ENCODE peak calls at places on chromosomes 1 and 21, in five cellular contexts. One of them, this sample, is unnamed.

GRCh38 chr1:202159534-202160371 is 649 bp downstream of the PTPN7 start:
- DNase-seq in endothelial cell: no peak
- DNase-seq in IMR-90: no peak
- DNase-seq in upper lobe of right lung: no peak
- DNase-seq in cardiac fibroblast: no peak
- DNase-seq in this sample: no peak

GRCh38 chr1:64675718-64676345 is 69.0 kb upstream of the RAVER2 start:
- DNase-seq in upper lobe of right lung: no peak
- DNase-seq in cardiac fibroblast: peak; percentile 56
- DNase-seq in IMR-90: peak; percentile 37
- DNase-seq in endothelial cell: no peak
- DNase-seq in this sample: no peak

GRCh38 chr1:2203671-2204383 is 9.3 kb upstream of the FAAP20 start:
- DNase-seq in cardiac fibroblast: no peak
- DNase-seq in endothelial cell: no peak
- DNase-seq in upper lobe of right lung: peak; percentile 74
- DNase-seq in IMR-90: no peak
- DNase-seq in this sample: peak; percentile 71

GRCh38 chr1:183872406-183872805 is 67.5 kb downstream of the RGL1 start:
- DNase-seq in IMR-90: peak; percentile 79
- DNase-seq in cardiac fibroblast: peak; percentile 57
- DNase-seq in upper lobe of right lung: no peak
- DNase-seq in endothelial cell: no peak
- DNase-seq in this sample: no peak

GRCh38 chr1:220370041-220370700 is 97.9 kb upstream of the RAB3GAP2 start:
- DNase-seq in cardiac fibroblast: peak; percentile 22
- DNase-seq in IMR-90: peak; percentile 70
- DNase-seq in endothelial cell: no peak
- DNase-seq in upper lobe of right lung: no peak
- DNase-seq in this sample: no peak

GRCh38 chr1:29180497-29181412 is 945 bp downstream of the SRSF4 start:
- DNase-seq in cardiac fibroblast: no peak
- DNase-seq in IMR-90: no peak
- DNase-seq in upper lobe of right lung: no peak
- DNase-seq in endothelial cell: no peak
- DNase-seq in this sample: no peak

GRCh38 chr1:60222492-60223369 is 149.2 kb upstream of the C1orf87 start:
- DNase-seq in endothelial cell: no peak
- DNase-seq in cardiac fibroblast: no peak
- DNase-seq in IMR-90: no peak
- DNase-seq in upper lobe of right lung: no peak
- DNase-seq in this sample: no peak

GRCh38 chr1:21175670-21176581 is 771 bp downstream of the EIF4G3 start:
- DNase-seq in upper lobe of right lung: peak; percentile 75
- DNase-seq in endothelial cell: peak; percentile 43
- DNase-seq in IMR-90: no peak
- DNase-seq in cardiac fibroblast: peak; percentile 34
- DNase-seq in this sample: no peak

GRCh38 chr1:155463865-155464264 is 98.7 kb downstream of the ASH1L start:
- DNase-seq in IMR-90: peak; percentile 91
- DNase-seq in upper lobe of right lung: no peak
- DNase-seq in endothelial cell: no peak
- DNase-seq in cardiac fibroblast: peak; percentile 86
- DNase-seq in this sample: no peak

GRCh38 chr1:11052839-11053757 is 6.1 kb upstream of the MASP2 start:
- DNase-seq in cardiac fibroblast: no peak
- DNase-seq in endothelial cell: no peak
- DNase-seq in upper lobe of right lung: no peak
- DNase-seq in IMR-90: no peak
- DNase-seq in this sample: no peak

GRCh38 chr1:155899683-155900082 is 11.5 kb downstream of the RIT1 start:
- DNase-seq in IMR-90: no peak
- DNase-seq in endothelial cell: no peak
- DNase-seq in upper lobe of right lung: no peak
- DNase-seq in cardiac fibroblast: no peak
- DNase-seq in this sample: no peak

GRCh38 chr1:177983087-177983823 is 13.4 kb upstream of the SEC16B start:
- DNase-seq in cardiac fibroblast: no peak
- DNase-seq in IMR-90: peak; percentile 10
- DNase-seq in upper lobe of right lung: no peak
- DNase-seq in endothelial cell: no peak
- DNase-seq in this sample: no peak

GRCh38 chr1:151579436-151580225 is 32.2 kb upstream of the SNX27 start:
- DNase-seq in upper lobe of right lung: no peak
- DNase-seq in IMR-90: peak; percentile 82
- DNase-seq in cardiac fibroblast: peak; percentile 16
- DNase-seq in endothelial cell: no peak
- DNase-seq in this sample: no peak

GRCh38 chr1:162822391-162823200 is 32.1 kb downstream of the HSD17B7 start:
- DNase-seq in upper lobe of right lung: no peak
- DNase-seq in IMR-90: no peak
- DNase-seq in cardiac fibroblast: peak; percentile 6
- DNase-seq in endothelial cell: peak; percentile 19
- DNase-seq in this sample: no peak

GRCh38 chr21:14895792-14896191 is 169.0 kb downstream of the NRIP1 start:
- DNase-seq in IMR-90: no peak
- DNase-seq in endothelial cell: no peak
- DNase-seq in upper lobe of right lung: no peak
- DNase-seq in cardiac fibroblast: no peak
- DNase-seq in this sample: no peak

GRCh38 chr1:66294692-66295384 is 239.1 kb upstream of the SGIP1 start:
- DNase-seq in upper lobe of right lung: no peak
- DNase-seq in IMR-90: peak; percentile 70
- DNase-seq in endothelial cell: no peak
- DNase-seq in cardiac fibroblast: peak; percentile 64
- DNase-seq in this sample: no peak

GRCh38 chr1:221264848-221265247 is 385.6 kb downstream of the HLX start:
- DNase-seq in IMR-90: no peak
- DNase-seq in endothelial cell: no peak
- DNase-seq in upper lobe of right lung: no peak
- DNase-seq in cardiac fibroblast: no peak
- DNase-seq in this sample: no peak

GRCh38 chr1:116390195-116390594 is 17.2 kb downstream of the ATP1A1 start:
- DNase-seq in upper lobe of right lung: no peak
- DNase-seq in cardiac fibroblast: no peak
- DNase-seq in endothelial cell: no peak
- DNase-seq in IMR-90: no peak
- DNase-seq in this sample: no peak

GRCh38 chr21:32641715-32642698 is 29.8 kb upstream of the CFAP298 start:
- DNase-seq in IMR-90: no peak
- DNase-seq in endothelial cell: no peak
- DNase-seq in upper lobe of right lung: no peak
- DNase-seq in cardiac fibroblast: no peak
- DNase-seq in this sample: no peak

GRCh38 chr1:165449121-165449520 is 4.2 kb upstream of the RXRG start:
- DNase-seq in upper lobe of right lung: no peak
- DNase-seq in endothelial cell: no peak
- DNase-seq in cardiac fibroblast: no peak
- DNase-seq in IMR-90: no peak
- DNase-seq in this sample: no peak

GRCh38 chr1:204157942-204158341 is 6.1 kb upstream of the ETNK2 start:
- DNase-seq in cardiac fibroblast: no peak
- DNase-seq in IMR-90: no peak
- DNase-seq in upper lobe of right lung: no peak
- DNase-seq in endothelial cell: no peak
- DNase-seq in this sample: no peak

GRCh38 chr1:206419250-206419649 is 51.0 kb upstream of the IKBKE start:
- DNase-seq in cardiac fibroblast: no peak
- DNase-seq in upper lobe of right lung: no peak
- DNase-seq in IMR-90: no peak
- DNase-seq in endothelial cell: no peak
- DNase-seq in this sample: no peak

GRCh38 chr1:183043872-183044859 is 20.9 kb downstream of the LAMC1 start:
- DNase-seq in IMR-90: peak; percentile 94
- DNase-seq in endothelial cell: no peak
- DNase-seq in cardiac fibroblast: no peak
- DNase-seq in upper lobe of right lung: no peak
- DNase-seq in this sample: no peak

GRCh38 chr1:234114648-234115307 is 210.3 kb downstream of the SLC35F3 start:
- DNase-seq in IMR-90: peak; percentile 59
- DNase-seq in upper lobe of right lung: no peak
- DNase-seq in cardiac fibroblast: peak; percentile 72
- DNase-seq in endothelial cell: peak; percentile 51
- DNase-seq in this sample: no peak

GRCh38 chr1:234107416-234108021 is 203.0 kb downstream of the SLC35F3 start:
- DNase-seq in endothelial cell: no peak
- DNase-seq in upper lobe of right lung: no peak
- DNase-seq in cardiac fibroblast: no peak
- DNase-seq in IMR-90: no peak
- DNase-seq in this sample: no peak

GRCh38 chr1:234108921-234109320 is 204.4 kb downstream of the SLC35F3 start:
- DNase-seq in cardiac fibroblast: no peak
- DNase-seq in endothelial cell: no peak
- DNase-seq in IMR-90: peak; percentile 46
- DNase-seq in upper lobe of right lung: no peak
- DNase-seq in this sample: no peak

GRCh38 chr1:234109840-234110239 is 205.4 kb downstream of the SLC35F3 start:
- DNase-seq in endothelial cell: no peak
- DNase-seq in IMR-90: no peak
- DNase-seq in upper lobe of right lung: no peak
- DNase-seq in cardiac fibroblast: no peak
- DNase-seq in this sample: no peak

GRCh38 chr1:234111458-234112142 is 207.1 kb downstream of the SLC35F3 start:
- DNase-seq in cardiac fibroblast: peak; percentile 14
- DNase-seq in IMR-90: peak; percentile 15
- DNase-seq in endothelial cell: peak; percentile 66
- DNase-seq in upper lobe of right lung: peak; percentile 68
- DNase-seq in this sample: no peak
- TF ChIP-seq CTCF in cardiac fibroblast: no peak
- TF ChIP-seq CTCF in IMR-90: no peak
- TF ChIP-seq CTCF in endothelial cell: no peak
- TF ChIP-seq CTCF in upper lobe of right lung: no peak
- TF ChIP-seq CTCF in this sample: peak; percentile 65

GRCh38 chr1:217630711-217631591 is at the start of the genes GPATCH2 and SPATA17:
- DNase-seq in endothelial cell: peak; percentile 69
- DNase-seq in IMR-90: peak; percentile 90
- DNase-seq in upper lobe of right lung: peak; percentile 89
- DNase-seq in cardiac fibroblast: peak; percentile 95
- DNase-seq in this sample: peak; percentile 77
- TF ChIP-seq CTCF in endothelial cell: no peak
- TF ChIP-seq CTCF in IMR-90: peak; percentile 36
- TF ChIP-seq CTCF in upper lobe of right lung: peak; percentile 25
- TF ChIP-seq CTCF in cardiac fibroblast: peak; percentile 34
- TF ChIP-seq CTCF in this sample: peak; percentile 62

GRCh38 chr1:228141871-228142615 is 2.0 kb downstream of the GUK1 start:
- DNase-seq in endothelial cell: no peak
- DNase-seq in IMR-90: peak; percentile 16
- DNase-seq in upper lobe of right lung: no peak
- DNase-seq in cardiac fibroblast: no peak
- DNase-seq in this sample: peak; percentile 70

GRCh38 chr1:228141082-228141870 is 1.2 kb downstream of the GUK1 start:
- DNase-seq in IMR-90: peak; percentile 33
- DNase-seq in upper lobe of right lung: peak; percentile 69
- DNase-seq in endothelial cell: no peak
- DNase-seq in cardiac fibroblast: peak; percentile 95
- DNase-seq in this sample: peak; percentile 69

GRCh38 chr1:228140724-228141081 is 624 bp downstream of the GUK1 start:
- DNase-seq in upper lobe of right lung: no peak
- DNase-seq in cardiac fibroblast: no peak
- DNase-seq in endothelial cell: no peak
- DNase-seq in IMR-90: no peak
- DNase-seq in this sample: no peak

GRCh38 chr1:228139406-228139930 is 611 bp upstream of the GUK1 start:
- DNase-seq in IMR-90: no peak
- DNase-seq in endothelial cell: no peak
- DNase-seq in cardiac fibroblast: no peak
- DNase-seq in upper lobe of right lung: no peak
- DNase-seq in this sample: no peak

GRCh38 chr1:228139931-228140723 is at the start of gene GUK1:
- DNase-seq in cardiac fibroblast: peak; percentile 100
- DNase-seq in IMR-90: peak; percentile 99
- DNase-seq in endothelial cell: peak; percentile 99
- DNase-seq in upper lobe of right lung: peak; percentile 100
- DNase-seq in this sample: peak; percentile 99
- TF ChIP-seq CTCF in cardiac fibroblast: peak; percentile 5
- TF ChIP-seq CTCF in IMR-90: peak; percentile 24
- TF ChIP-seq CTCF in endothelial cell: no peak
- TF ChIP-seq CTCF in upper lobe of right lung: peak; percentile 49
- TF ChIP-seq CTCF in this sample: peak; percentile 59

GRCh38 chr1:232795497-232796068 is 9.6 kb upstream of the MAP10 start:
- DNase-seq in upper lobe of right lung: no peak
- DNase-seq in IMR-90: peak; percentile 8
- DNase-seq in endothelial cell: no peak
- DNase-seq in cardiac fibroblast: peak; percentile 21
- DNase-seq in this sample: no peak

GRCh38 chr1:232792949-232793348 is 12.3 kb upstream of the MAP10 start:
- DNase-seq in upper lobe of right lung: no peak
- DNase-seq in cardiac fibroblast: no peak
- DNase-seq in endothelial cell: no peak
- DNase-seq in IMR-90: no peak
- DNase-seq in this sample: no peak

GRCh38 chr1:232789660-232790059 is 15.6 kb upstream of the MAP10 start:
- DNase-seq in endothelial cell: no peak
- DNase-seq in upper lobe of right lung: no peak
- DNase-seq in cardiac fibroblast: no peak
- DNase-seq in IMR-90: no peak
- DNase-seq in this sample: no peak

GRCh38 chr1:232788235-232788872 is 16.9 kb upstream of the MAP10 start:
- DNase-seq in IMR-90: no peak
- DNase-seq in upper lobe of right lung: no peak
- DNase-seq in cardiac fibroblast: no peak
- DNase-seq in endothelial cell: no peak
- DNase-seq in this sample: no peak

DNA sequence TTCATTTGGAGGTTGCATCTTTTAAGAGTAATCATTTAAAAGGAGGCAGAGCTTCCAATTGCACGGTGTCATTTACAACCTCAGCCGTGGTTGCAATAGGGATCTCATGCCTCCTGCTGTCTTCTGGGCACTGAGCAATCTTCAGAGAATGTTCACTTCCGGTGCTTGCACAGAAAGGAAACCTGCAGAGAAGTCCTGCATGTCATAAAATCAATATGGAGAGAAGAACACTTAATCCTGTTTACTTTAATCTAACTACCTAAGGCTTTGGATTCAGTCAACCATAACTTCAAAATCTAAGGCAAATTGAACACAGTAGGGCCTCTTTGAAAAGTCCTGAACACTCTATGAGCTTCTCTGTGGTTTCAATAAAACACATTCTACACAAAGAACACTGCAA is 11.3 kb upstream of the MAP10 start:
- DNase-seq in IMR-90: peak; percentile 74
- DNase-seq in upper lobe of right lung: no peak
- DNase-seq in endothelial cell: no peak
- DNase-seq in cardiac fibroblast: peak; percentile 38
- DNase-seq in this sample: no peak
- TF ChIP-seq CTCF in IMR-90: peak; percentile 27
- TF ChIP-seq CTCF in upper lobe of right lung: no peak
- TF ChIP-seq CTCF in endothelial cell: no peak
- TF ChIP-seq CTCF in cardiac fibroblast: no peak
- TF ChIP-seq CTCF in this sample: no peak

GRCh38 chr1:32828341-32828740 is 10.9 kb downstream of the S100PBP start:
- DNase-seq in endothelial cell: no peak
- DNase-seq in IMR-90: peak; percentile 28
- DNase-seq in upper lobe of right lung: no peak
- DNase-seq in cardiac fibroblast: peak; percentile 35
- DNase-seq in this sample: no peak
- TF ChIP-seq CTCF in endothelial cell: peak; percentile 35
- TF ChIP-seq CTCF in IMR-90: peak; percentile 35
- TF ChIP-seq CTCF in upper lobe of right lung: no peak
- TF ChIP-seq CTCF in cardiac fibroblast: no peak
- TF ChIP-seq CTCF in this sample: peak; percentile 66